ENCODE peak calls at places on chromosomes 16 and 17, in eight cellular contexts. G, S, V, R, X, I, K and C are unnamed samples.

GRCh38 chr17:72538443-72538842 is 417.6 kb downstream of the SOX9 start:
- DNase-seq in G (no peak), S (no peak), V (no peak), R (no peak), X (no peak), I (no peak), K (no peak), C (no peak)

GRCh38 chr17:37562016-37562745 is 47.0 kb downstream of the SYNRG start:
- DNase-seq in G (no peak), S (no peak), V (no peak), R (no peak), X (no peak), I (no peak), K (no peak), C (no peak)

GRCh38 chr17:46029627-46030026 is 30.6 kb downstream of the STH start:
- DNase-seq in G (no peak), S (no peak), V (no peak), R (no peak), X (no peak), I (no peak), K (no peak), C (no peak)

GRCh38 chr16:65745-66144 is 6.7 kb downstream of the RHBDF1 start:
- DNase-seq in G (peak), S (peak), V (peak), R (peak), X (peak), I (peak), K (peak), C (no peak)

GRCh38 chr17:75260679-75261335 is 599 bp downstream of the GGA3 start:
- DNase-seq in G (no peak), S (no peak), V (no peak), R (no peak), X (no peak), I (no peak), K (no peak), C (no peak)

GRCh38 chr16:64718481-64718880 is 403.4 kb downstream of the CDH11 start:
- DNase-seq in G (no peak), S (no peak), V (no peak), R (no peak), X (no peak), I (no peak), K (no peak), C (no peak)

GRCh38 chr17:8007836-8008235 is 5.4 kb downstream of the GUCY2D start:
- DNase-seq in G (peak), S (peak), V (no peak), R (no peak), X (no peak), I (peak), K (no peak), C (no peak)

GRCh38 chr16:70159355-70160348 is 13.9 kb upstream of the CLEC18C start:
- DNase-seq in G (no peak), S (no peak), V (no peak), R (no peak), X (no peak), I (no peak), K (no peak), C (no peak)

GRCh38 chr16:31920373-31920772 is 46.8 kb downstream of the ZNF267 start:
- DNase-seq in G (no peak), S (no peak), V (no peak), R (no peak), X (no peak), I (no peak), K (no peak), C (no peak)

GRCh38 chr16:12081048-12081404 is 104.5 kb downstream of the SNX29 start:
- DNase-seq in G (no peak), S (no peak), V (no peak), R (no peak), X (no peak), I (peak), K (no peak), C (no peak)

GRCh38 chr16:57643166-57643813 is 14.9 kb downstream of the ADGRG1 start:
- DNase-seq in G (no peak), S (no peak), V (no peak), R (no peak), X (no peak), I (peak), K (no peak), C (no peak)

GRCh38 chr17:4185656-4186055 is 42.7 kb downstream of the CYB5D2 start:
- DNase-seq in G (no peak), S (no peak), V (no peak), R (no peak), X (no peak), I (peak), K (no peak), C (no peak)

GRCh38 chr16:83404261-83404660 is 403.5 kb upstream of the HSBP1 start:
- DNase-seq in G (no peak), S (no peak), V (no peak), R (no peak), X (no peak), I (no peak), K (no peak), C (no peak)

GRCh38 chr16:11198817-11199216 is 57.2 kb downstream of the SOCS1 start:
- DNase-seq in G (no peak), S (no peak), V (no peak), R (no peak), X (peak), I (no peak), K (no peak), C (no peak)

GRCh38 chr16:67648764-67649407 is 3.9 kb downstream of the CARMIL2 start:
- DNase-seq in G (peak), S (no peak), V (no peak), R (no peak), X (no peak), I (no peak), K (no peak), C (no peak)

GRCh38 chr17:50914510-50914849 is 48.3 kb upstream of the TOB1 start:
- DNase-seq in G (no peak), S (no peak), V (no peak), R (no peak), X (no peak), I (no peak), K (no peak), C (no peak)

GRCh38 chr17:74240637-74241036 is 27.3 kb downstream of the TTYH2 start:
- DNase-seq in G (no peak), S (no peak), V (no peak), R (no peak), X (no peak), I (no peak), K (no peak), C (no peak)

GRCh38 chr17:49525831-49526741 is 31.0 kb downstream of the NGFR start:
- DNase-seq in G (no peak), S (no peak), V (no peak), R (no peak), X (no peak), I (peak), K (no peak), C (peak)

GRCh38 chr16:10240854-10241613 is 58.8 kb upstream of the GRIN2A start:
- DNase-seq in G (no peak), S (no peak), V (no peak), R (no peak), X (no peak), I (no peak), K (no peak), C (no peak)

GRCh38 chr17:74785096-74785980 is 9.2 kb upstream of the NAT9 start:
- DNase-seq in G (no peak), S (no peak), V (no peak), R (no peak), X (no peak), I (no peak), K (no peak), C (no peak)

GRCh38 chr16:76518791-76519190 is 241.6 kb downstream of the CNTNAP4 start:
- DNase-seq in G (no peak), S (no peak), V (no peak), R (no peak), X (no peak), I (no peak), K (no peak), C (no peak)

GRCh38 chr17:45703348-45703747 is 80.8 kb upstream of the CRHR1 start:
- DNase-seq in G (no peak), S (peak), V (no peak), R (no peak), X (no peak), I (no peak), K (no peak), C (no peak)

GRCh38 chr17:18319604-18320256 is 4.6 kb downstream of the SMCR8 start:
- DNase-seq in G (peak), S (no peak), V (no peak), R (no peak), X (no peak), I (peak), K (no peak), C (no peak)
- TF ChIP-seq CTCF in G (peak), S (peak), V (peak), R (no peak), X (peak), I (no peak), K (peak), C (peak)

DNA sequence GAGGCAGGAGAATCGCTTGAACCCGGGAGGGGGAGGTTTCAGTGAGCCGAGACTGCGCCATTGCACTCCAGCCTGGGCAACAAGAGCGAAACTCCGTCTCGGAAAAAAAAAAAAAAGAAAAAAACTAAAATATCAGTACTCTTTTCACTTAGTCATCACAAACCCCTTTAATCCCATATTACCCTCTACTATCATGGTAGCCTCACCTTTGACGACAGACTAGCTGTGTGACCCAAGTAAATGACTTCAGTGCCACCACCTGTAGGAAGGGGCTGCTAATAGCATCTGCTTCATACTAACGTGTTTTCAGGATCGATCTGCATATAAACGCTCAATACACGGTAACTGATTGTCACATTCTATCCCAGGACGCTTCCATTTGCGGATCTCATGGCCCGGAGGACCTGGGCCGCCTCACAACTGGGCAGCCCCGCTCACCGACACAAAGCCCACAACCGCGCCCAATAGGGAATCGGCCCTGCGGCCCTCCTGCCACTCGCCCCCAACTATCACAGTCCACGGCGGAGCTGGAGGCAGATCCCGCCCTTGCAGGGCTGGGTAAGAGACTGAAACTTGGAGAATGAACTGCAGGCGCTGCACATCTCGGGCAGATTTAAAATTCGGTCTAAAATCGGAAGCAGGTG is 1.1 kb upstream of the ZNF263 start:
- DNase-seq in G (no peak), S (no peak), V (no peak), R (no peak), X (no peak), I (no peak), K (no peak), C (no peak)
- TF ChIP-seq CTCF in G (no peak), S (no peak), V (no peak), R (no peak), X (no peak), I (no peak), K (no peak), C (peak)

GRCh38 chr17:77815127-77815905 is 143.2 kb upstream of the TNRC6C start:
- DNase-seq in G (no peak), S (no peak), V (no peak), R (peak), X (no peak), I (peak), K (no peak), C (peak)
- TF ChIP-seq CTCF in G (no peak), S (no peak), V (no peak), R (no peak), X (no peak), I (no peak), K (no peak), C (peak)

DNA sequence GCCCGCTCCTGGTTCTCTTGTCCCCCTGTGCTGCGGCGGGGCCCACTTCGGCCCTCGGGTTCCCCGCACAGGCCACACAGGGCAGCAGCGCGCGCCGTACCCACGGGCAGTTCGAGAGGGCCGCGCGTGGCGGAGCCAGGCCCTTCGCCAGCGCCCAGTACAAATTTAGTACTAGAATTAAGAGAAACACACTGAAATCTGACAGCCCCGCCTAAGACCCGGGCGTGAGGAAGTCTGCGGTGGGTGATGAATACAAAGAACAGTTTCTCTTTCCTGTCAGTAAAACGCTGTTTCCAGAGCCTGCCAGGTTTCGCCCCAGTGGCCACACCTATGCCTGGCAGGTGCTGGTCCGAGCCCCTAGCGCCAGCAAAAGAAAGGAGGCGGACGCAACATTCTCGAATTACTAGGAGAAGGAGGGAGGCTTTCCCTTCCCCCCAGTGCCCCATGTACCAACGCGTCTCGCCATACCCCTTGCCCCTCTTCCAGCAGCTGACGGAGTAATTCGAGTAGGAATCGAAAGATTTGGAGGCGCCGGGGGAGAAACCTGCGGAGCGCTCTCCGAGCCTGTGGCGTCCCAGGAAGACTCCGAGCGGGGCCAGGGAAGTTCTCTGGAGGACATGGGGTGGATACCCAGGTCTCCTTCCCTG is 591 bp upstream of the SLFN5 start:
- DNase-seq in G (peak), S (peak), V (peak), R (peak), X (peak), I (peak), K (peak), C (no peak)
- TF ChIP-seq CTCF in G (peak), S (peak), V (peak), R (peak), X (peak), I (no peak), K (peak), C (peak)

GRCh38 chr16:3988824-3989223 is 108.3 kb upstream of the CREBBP start:
- DNase-seq in G (no peak), S (no peak), V (no peak), R (no peak), X (no peak), I (no peak), K (no peak), C (no peak)
- TF ChIP-seq CTCF in G (no peak), S (no peak), V (no peak), R (no peak), X (no peak), I (no peak), K (no peak), C (no peak)